ENCODE peak calls at places on chromosomes 2 and 18, in six cellular contexts. E is left kidney, W is cardiac fibroblast, P is SK-MEL-5, K is bronchial epithelial cell, L is thyroid gland. S is an unnamed sample.

GRCh38 chr2:174617713-174618112 is 20.1 kb upstream of the WIPF1 start:
- DNase-seq in E (no peak), W (no peak), P (no peak), K (peak; percentile 38), L (no peak), S (no peak)

GRCh38 chr2:216229488-216229887 is 120.3 kb downstream of the XRCC5 start:
- DNase-seq in E (no peak), W (no peak), P (no peak), K (no peak), L (no peak), S (no peak)

GRCh38 chr2:58101500-58101899 is 54.9 kb downstream of the VRK2 start:
- DNase-seq in E (peak; percentile 3), W (peak; percentile 24), P (no peak), K (peak; percentile 21), L (no peak), S (no peak)

GRCh38 chr2:20429528-20429927 is 17.3 kb upstream of the RHOB start:
- DNase-seq in E (no peak), W (peak; percentile 31), P (peak; percentile 52), K (peak; percentile 59), L (no peak), S (no peak)

GRCh38 chr2:145710303-145710702 is 1190.4 kb upstream of the ZEB2 start:
- DNase-seq in E (no peak), W (no peak), P (no peak), K (no peak), L (no peak), S (no peak)

GRCh38 chr2:45283764-45284620 is 274.7 kb upstream of the SIX2 start:
- DNase-seq in E (no peak), W (peak; percentile 95), P (no peak), K (peak; percentile 93), L (no peak), S (peak; percentile 92)

GRCh38 chr2:68994864-68995263 is 18.1 kb upstream of the ANTXR1 start:
- DNase-seq in E (no peak), W (peak; percentile 84), P (no peak), K (no peak), L (no peak), S (peak; percentile 76)

GRCh38 chr2:66217039-66217438 is 217.9 kb upstream of the MEIS1 start:
- DNase-seq in E (no peak), W (no peak), P (no peak), K (no peak), L (no peak), S (no peak)

GRCh38 chr2:224381913-224382647 is 19.8 kb downstream of the FAM124B start:
- DNase-seq in E (no peak), W (peak; percentile 13), P (no peak), K (no peak), L (no peak), S (peak; percentile 41)

GRCh38 chr2:36964496-36965058 is 1.8 kb downstream of the STRN start:
- DNase-seq in E (no peak), W (no peak), P (no peak), K (peak; percentile 36), L (no peak), S (no peak)

GRCh38 chr18:36017232-36017631 is 44.8 kb downstream of the RMP24 start:
- DNase-seq in E (no peak), W (no peak), P (no peak), K (no peak), L (peak; percentile 49), S (no peak)

GRCh38 chr2:209663149-209663548 is 108.5 kb upstream of the UNC80 start:
- DNase-seq in E (peak; percentile 56), W (peak; percentile 58), P (no peak), K (peak; percentile 45), L (no peak), S (no peak)